ENCODE peak calls at places on chromosomes 3 and 15, in seven cellular contexts. D, A, Z, O, R, N and H are unnamed samples.
A peak's percentile ranks its signal among the peaks of the same experiment; 100 is the strongest.

GRCh38 chr3:131883086-131883485 is 151.7 kb downstream of the CPNE4 start:
- DNase-seq in O (no peak), D (no peak), Z (no peak), R (no peak), A (no peak), N (no peak), H (no peak)

GRCh38 chr3:64915778-64916177 is 228.0 kb upstream of the ADAMTS9 start:
- DNase-seq in A (no peak), D (no peak), N (no peak), O (no peak), Z (no peak), R (no peak), H (no peak)

GRCh38 chr3:29758108-29759020 is 477.5 kb downstream of the RBMS3 start:
- DNase-seq in R (no peak), O (no peak), Z (no peak), N (peak; percentile 63), A (peak; percentile 10), D (no peak), H (peak; percentile 71)

GRCh38 chr15:70382762-70383458 is 285.2 kb upstream of the TLE3 start:
- DNase-seq in R (no peak), A (no peak), Z (no peak), D (no peak), N (no peak), O (no peak), H (no peak)

GRCh38 chr3:41600616-41601015 is 361.3 kb downstream of the ULK4 start:
- DNase-seq in N (no peak), A (no peak), Z (no peak), D (no peak), O (no peak), R (no peak), H (peak; percentile 92)

GRCh38 chr3:81980566-81981494 is 219.4 kb upstream of the GBE1 start:
- DNase-seq in A (no peak), R (no peak), D (no peak), Z (no peak), N (no peak), O (no peak), H (no peak)

GRCh38 chr15:50192926-50193595 is 11.1 kb downstream of the SLC27A2 start:
- DNase-seq in A (no peak), Z (no peak), D (no peak), N (no peak), O (no peak), R (no peak), H (no peak)

GRCh38 chr3:28476764-28477163 is 128.1 kb upstream of the AZI2 start:
- DNase-seq in N (no peak), O (no peak), Z (no peak), R (no peak), D (no peak), A (no peak), H (no peak)

GRCh38 chr3:23304424-23304823 is 101.3 kb downstream of the UBE2E2 start:
- DNase-seq in A (no peak), Z (no peak), O (no peak), R (no peak), N (peak; percentile 11), D (no peak), H (peak; percentile 43)

GRCh38 chr3:125003369-125003853 is 52.4 kb downstream of the HEG1 start:
- DNase-seq in A (peak; percentile 31), O (peak; percentile 34), Z (peak; percentile 71), R (peak; percentile 70), D (peak; percentile 33), N (peak; percentile 16), H (peak; percentile 77)

GRCh38 chr3:111392911-111393351 is 149.1 kb upstream of the CD96 start:
- DNase-seq in N (no peak), R (no peak), D (no peak), A (no peak), O (no peak), Z (no peak), H (peak; percentile 2)

GRCh38 chr3:16456784-16457415 is 56.6 kb downstream of the RFTN1 start:
- DNase-seq in D (no peak), O (peak; percentile 11), R (no peak), A (peak; percentile 39), Z (no peak), N (peak; percentile 73), H (peak; percentile 98)

GRCh38 chr3:31132132-31132769 is 237.8 kb upstream of the GADL1 start:
- DNase-seq in N (peak; percentile 45), A (no peak), D (no peak), O (no peak), Z (no peak), R (no peak), H (peak; percentile 11)

GRCh38 chr15:63969652-63970421 is 76.4 kb downstream of the DAPK2 start:
- DNase-seq in N (no peak), R (no peak), A (no peak), D (no peak), O (peak; percentile 84), Z (peak; percentile 63), H (no peak)

GRCh38 chr3:157129782-157130137 is 30.2 kb downstream of the CCNL1 start:
- DNase-seq in D (no peak), O (peak; percentile 63), A (peak; percentile 68), Z (no peak), N (no peak), R (no peak), H (peak; percentile 80)

GRCh38 chr3:67654099-67654831 is at the start of gene SUCLG2:
- DNase-seq in R (peak; percentile 88), N (peak; percentile 80), D (peak; percentile 86), O (peak; percentile 95), A (peak; percentile 88), Z (peak; percentile 94), H (no peak)

DNA sequence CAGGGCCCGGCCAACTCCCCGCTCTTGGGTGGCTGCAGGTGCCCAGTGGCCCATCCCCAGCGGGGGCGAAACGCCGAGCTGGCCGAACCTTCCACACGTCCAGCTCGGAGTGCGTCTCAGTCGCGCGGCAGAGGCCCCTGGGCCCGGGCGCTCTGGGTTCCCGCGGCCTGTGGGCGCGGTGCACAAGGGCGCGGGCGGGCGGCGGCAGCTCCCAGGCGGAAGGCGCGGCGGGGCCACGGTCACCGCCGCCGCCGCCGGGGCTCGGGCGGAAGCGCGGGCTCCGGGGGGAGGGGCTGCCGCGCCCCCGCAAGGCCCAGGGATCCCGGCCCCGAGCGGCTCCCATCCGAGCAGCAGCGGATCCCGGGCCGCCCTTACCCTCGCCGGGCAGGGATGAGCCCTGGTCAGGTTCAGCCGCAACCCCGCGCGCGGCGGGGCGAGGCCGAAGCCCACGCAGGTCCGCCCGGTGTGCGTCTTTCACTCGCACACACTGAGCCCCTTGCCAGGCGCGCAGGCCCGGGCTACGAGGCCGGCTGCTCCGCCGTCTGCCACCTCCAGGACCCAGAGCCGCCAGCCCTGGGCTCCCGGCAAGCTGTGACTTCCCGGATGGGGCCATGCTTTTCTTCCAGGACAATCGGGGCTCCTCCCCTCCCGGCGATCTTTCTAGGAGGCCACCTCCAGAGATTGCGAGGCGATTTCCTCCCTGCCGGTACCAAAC is 54.2 kb downstream of the CCDC54 start:
- DNase-seq in R (peak; percentile 72), Z (peak; percentile 79), N (peak; percentile 59), D (peak; percentile 65), A (peak; percentile 75), O (peak; percentile 68), H (no peak)
- TF ChIP-seq CTCF in R (no peak), Z (no peak), N (no peak), D (no peak), A (no peak), O (no peak), H (no peak)

GRCh38 chr15:94443156-94443555 is 211.8 kb downstream of the MCTP2 start:
- DNase-seq in A (no peak), O (no peak), D (no peak), N (no peak), Z (no peak), R (no peak), H (no peak)

GRCh38 chr15:94441782-94442181 is 210.4 kb downstream of the MCTP2 start:
- DNase-seq in D (no peak), N (no peak), R (no peak), Z (no peak), O (no peak), A (no peak), H (no peak)

DNA sequence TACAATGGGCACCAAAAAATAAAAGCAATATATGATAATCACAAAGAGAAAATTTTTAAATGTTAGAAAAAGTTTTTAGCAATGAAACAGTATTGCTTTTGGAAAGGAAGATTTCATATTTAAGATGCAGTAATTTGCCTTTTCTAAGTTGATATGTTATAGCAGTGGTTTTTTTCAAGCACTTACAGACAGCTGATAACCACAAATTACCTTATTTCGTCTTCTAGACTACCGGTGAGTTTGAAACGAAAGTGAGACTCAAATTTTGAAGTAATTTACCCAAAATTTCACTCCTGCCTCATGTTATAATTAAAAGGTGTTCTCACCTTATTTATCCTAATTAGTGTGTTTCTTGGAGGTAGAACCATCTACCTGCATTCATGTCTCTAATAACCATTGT is 207.8 kb downstream of the MCTP2 start:
- DNase-seq in A (no peak), R (no peak), N (no peak), Z (no peak), D (no peak), O (no peak), H (no peak)
- TF ChIP-seq CTCF in A (no peak), R (no peak), N (no peak), Z (no peak), D (no peak), O (no peak), H (no peak)

GRCh38 chr15:58682234-58682633 is 67.3 kb downstream of the ADAM10 start:
- DNase-seq in R (no peak), D (no peak), A (no peak), O (no peak), N (no peak), Z (no peak), H (no peak)

GRCh38 chr15:58676766-58677165 is 72.7 kb downstream of the ADAM10 start:
- DNase-seq in O (no peak), D (no peak), A (no peak), Z (no peak), R (no peak), N (no peak), H (no peak)

GRCh38 chr15:58678683-58679082 is 70.8 kb downstream of the ADAM10 start:
- DNase-seq in D (no peak), A (no peak), N (no peak), O (no peak), R (no peak), Z (no peak), H (no peak)

GRCh38 chr15:58677426-58677825 is 72.1 kb downstream of the ADAM10 start:
- DNase-seq in O (no peak), A (no peak), D (no peak), Z (no peak), N (no peak), R (no peak), H (no peak)
- TF ChIP-seq CTCF in O (no peak), A (no peak), D (no peak), Z (peak; percentile 55), N (no peak), R (no peak), H (no peak)

GRCh38 chr3:32238027-32238815 is at the start of gene CMTM8:
- DNase-seq in D (peak; percentile 70), A (peak; percentile 60), Z (peak; percentile 63), O (peak; percentile 76), N (no peak), R (no peak), H (no peak)

GRCh38 chr3:32237670-32238026 is 832 bp upstream of the CMTM8 start:
- DNase-seq in A (no peak), N (no peak), D (no peak), R (no peak), O (no peak), Z (no peak), H (no peak)

GRCh38 chr3:32238816-32239637 is 547 bp downstream of the CMTM8 start:
- DNase-seq in N (no peak), A (peak; percentile 19), R (no peak), D (peak; percentile 70), O (peak; percentile 31), Z (peak; percentile 38), H (no peak)

GRCh38 chr3:32241100-32241499 is 2.6 kb downstream of the CMTM8 start:
- DNase-seq in N (no peak), A (no peak), R (no peak), Z (no peak), D (no peak), O (no peak), H (no peak)

GRCh38 chr3:32239638-32240550 is 1.4 kb downstream of the CMTM8 start:
- DNase-seq in Z (peak; percentile 33), D (peak; percentile 16), R (no peak), N (no peak), O (peak; percentile 18), A (peak; percentile 48), H (no peak)
- TF ChIP-seq CTCF in Z (peak; percentile 52), D (peak; percentile 43), R (no peak), N (peak; percentile 42), O (no peak), A (no peak), H (peak; percentile 70)